ENCODE peak calls at places on chromosomes 7 and 10, in four cellular contexts. V, Y, S and B are unnamed samples.

GRCh38 chr10:1063232-1063862 is 7.2 kb downstream of the WDR37 start:
- DNase-seq in S (no peak), Y (no peak), V (no peak), B (no peak)

GRCh38 chr10:99579971-99580370 is 40.3 kb downstream of the SLC25A28 start:
- DNase-seq in Y (peak; percentile 6), V (no peak), S (no peak), B (no peak)

GRCh38 chr10:1183033-1183396 is 126.8 kb downstream of the WDR37 start:
- DNase-seq in Y (no peak), S (no peak), V (no peak), B (no peak)

GRCh38 chr7:133253522-133253882 is 624 bp downstream of the EXOC4 start:
- DNase-seq in Y (peak; percentile 23), V (no peak), S (peak; percentile 9), B (peak; percentile 40)

GRCh38 chr7:24978837-24979469 is 1.0 kb downstream of the OSBPL3 start:
- DNase-seq in Y (no peak), S (no peak), V (no peak), B (peak; percentile 50)

GRCh38 chr10:69418052-69418752 is 1.5 kb upstream of the TACR2 start:
- DNase-seq in S (no peak), V (no peak), Y (no peak), B (no peak)

GRCh38 chr7:150450491-150450992 is at the start of gene GIMAP8:
- DNase-seq in Y (no peak), S (no peak), V (peak; percentile 85), B (peak; percentile 32)

GRCh38 chr10:121900443-121901174 is 27.2 kb downstream of the ATE1 start:
- DNase-seq in S (peak; percentile 60), Y (peak; percentile 76), V (no peak), B (no peak)

GRCh38 chr10:92751534-92751811 is 61.7 kb downstream of the HHEX start:
- DNase-seq in V (no peak), S (no peak), Y (no peak), B (no peak)

GRCh38 chr10:44326474-44327030 is 58.3 kb downstream of the CXCL12 start:
- DNase-seq in S (no peak), Y (no peak), V (no peak), B (no peak)

GRCh38 chr7:25091757-25092156 is 33.3 kb downstream of the CYCS start:
- DNase-seq in V (no peak), S (no peak), Y (no peak), B (no peak)

GRCh38 chr7:152145853-152146466 is 120.5 kb downstream of the GALNT11 start:
- DNase-seq in V (no peak), S (peak; percentile 34), Y (peak; percentile 53), B (peak; percentile 26)

GRCh38 chr7:130845581-130846085 is 111.6 kb upstream of the KLF14 start:
- DNase-seq in S (peak; percentile 96), V (no peak), Y (peak; percentile 94), B (no peak)

GRCh38 chr7:50212016-50212325 is 92.5 kb upstream of the IKZF1 start:
- DNase-seq in Y (no peak), V (no peak), S (no peak), B (no peak)